ENCODE peak calls at places on chromosomes 12 and 14, in ten cellular contexts. One of them, this sample, is unnamed.

GRCh38 chr12:104299842-104300481 is 3.6 kb upstream of the EID3 start:
- DNase-seq in SIG-M5: no peak
- DNase-seq in neural crest cell: no peak
- DNase-seq in activated effector memory CD4-positive, alpha-beta T cell treated with Interleukin-2 at 50 U/mL for 16 hours: no peak
- DNase-seq in sigmoid colon: no peak
- DNase-seq in A549: no peak
- DNase-seq in lower leg skin: no peak
- DNase-seq in kidney glomerular epithelial cell: no peak
- DNase-seq in lower lobe of right lung: no peak
- DNase-seq in posterior vena cava: no peak
- DNase-seq in this sample: no peak

GRCh38 chr14:50311974-50312733 is at the start of the genes DMAC2L and L2HGDH:
- DNase-seq in lower leg skin: peak
- DNase-seq in activated effector memory CD4-positive, alpha-beta T cell treated with Interleukin-2 at 50 U/mL for 16 hours: peak
- DNase-seq in posterior vena cava: peak
- DNase-seq in lower lobe of right lung: peak
- DNase-seq in neural crest cell: peak
- DNase-seq in sigmoid colon: peak
- DNase-seq in kidney glomerular epithelial cell: peak
- DNase-seq in SIG-M5: peak
- DNase-seq in A549: peak
- DNase-seq in this sample: peak

GRCh38 chr14:59349154-59349772 is 115.9 kb downstream of the GPR135 start:
- DNase-seq in A549: no peak
- DNase-seq in sigmoid colon: no peak
- DNase-seq in posterior vena cava: no peak
- DNase-seq in activated effector memory CD4-positive, alpha-beta T cell treated with Interleukin-2 at 50 U/mL for 16 hours: no peak
- DNase-seq in lower leg skin: no peak
- DNase-seq in kidney glomerular epithelial cell: no peak
- DNase-seq in neural crest cell: no peak
- DNase-seq in lower lobe of right lung: no peak
- DNase-seq in SIG-M5: no peak
- DNase-seq in this sample: no peak

GRCh38 chr12:102182635-102183034 is 15.0 kb downstream of the PMCH start:
- DNase-seq in A549: no peak
- DNase-seq in activated effector memory CD4-positive, alpha-beta T cell treated with Interleukin-2 at 50 U/mL for 16 hours: no peak
- DNase-seq in kidney glomerular epithelial cell: no peak
- DNase-seq in lower leg skin: no peak
- DNase-seq in neural crest cell: no peak
- DNase-seq in sigmoid colon: no peak
- DNase-seq in lower lobe of right lung: no peak
- DNase-seq in posterior vena cava: no peak
- DNase-seq in SIG-M5: no peak
- DNase-seq in this sample: no peak

GRCh38 chr14:102592969-102593840 is 756 bp downstream of the RCOR1 start:
- DNase-seq in activated effector memory CD4-positive, alpha-beta T cell treated with Interleukin-2 at 50 U/mL for 16 hours: peak
- DNase-seq in neural crest cell: peak
- DNase-seq in lower leg skin: peak
- DNase-seq in lower lobe of right lung: peak
- DNase-seq in posterior vena cava: peak
- DNase-seq in SIG-M5: no peak
- DNase-seq in sigmoid colon: peak
- DNase-seq in kidney glomerular epithelial cell: no peak
- DNase-seq in A549: peak
- DNase-seq in this sample: no peak

GRCh38 chr12:19506497-19506896 is 67.2 kb downstream of the AEBP2 start:
- DNase-seq in neural crest cell: no peak
- DNase-seq in lower lobe of right lung: no peak
- DNase-seq in lower leg skin: no peak
- DNase-seq in sigmoid colon: no peak
- DNase-seq in SIG-M5: no peak
- DNase-seq in A549: no peak
- DNase-seq in posterior vena cava: no peak
- DNase-seq in activated effector memory CD4-positive, alpha-beta T cell treated with Interleukin-2 at 50 U/mL for 16 hours: no peak
- DNase-seq in kidney glomerular epithelial cell: no peak
- DNase-seq in this sample: no peak

GRCh38 chr12:55684761-55685370 is 22.8 kb downstream of the ITGA7 start:
- DNase-seq in lower leg skin: no peak
- DNase-seq in neural crest cell: no peak
- DNase-seq in A549: no peak
- DNase-seq in posterior vena cava: peak
- DNase-seq in kidney glomerular epithelial cell: no peak
- DNase-seq in sigmoid colon: peak
- DNase-seq in lower lobe of right lung: no peak
- DNase-seq in activated effector memory CD4-positive, alpha-beta T cell treated with Interleukin-2 at 50 U/mL for 16 hours: no peak
- DNase-seq in SIG-M5: no peak
- DNase-seq in this sample: no peak

GRCh38 chr12:72493390-72493789 is 221.2 kb downstream of the TRHDE start:
- DNase-seq in lower leg skin: no peak
- DNase-seq in kidney glomerular epithelial cell: no peak
- DNase-seq in sigmoid colon: no peak
- DNase-seq in posterior vena cava: no peak
- DNase-seq in SIG-M5: no peak
- DNase-seq in A549: no peak
- DNase-seq in activated effector memory CD4-positive, alpha-beta T cell treated with Interleukin-2 at 50 U/mL for 16 hours: no peak
- DNase-seq in neural crest cell: no peak
- DNase-seq in lower lobe of right lung: no peak
- DNase-seq in this sample: no peak

GRCh38 chr12:51590347-51591019 is 550 bp upstream of the SCN8A start:
- DNase-seq in activated effector memory CD4-positive, alpha-beta T cell treated with Interleukin-2 at 50 U/mL for 16 hours: peak
- DNase-seq in lower lobe of right lung: peak
- DNase-seq in lower leg skin: no peak
- DNase-seq in SIG-M5: peak
- DNase-seq in sigmoid colon: no peak
- DNase-seq in posterior vena cava: peak
- DNase-seq in A549: peak
- DNase-seq in kidney glomerular epithelial cell: peak
- DNase-seq in neural crest cell: peak
- DNase-seq in this sample: peak

GRCh38 chr14:96131836-96132235 is 72.8 kb upstream of the BDKRB2 start:
- DNase-seq in activated effector memory CD4-positive, alpha-beta T cell treated with Interleukin-2 at 50 U/mL for 16 hours: no peak
- DNase-seq in posterior vena cava: no peak
- DNase-seq in A549: no peak
- DNase-seq in kidney glomerular epithelial cell: no peak
- DNase-seq in SIG-M5: no peak
- DNase-seq in lower leg skin: no peak
- DNase-seq in lower lobe of right lung: no peak
- DNase-seq in neural crest cell: no peak
- DNase-seq in sigmoid colon: no peak
- DNase-seq in this sample: no peak

GRCh38 chr12:31117203-31118011 is 43.7 kb downstream of the DDX11 start:
- DNase-seq in activated effector memory CD4-positive, alpha-beta T cell treated with Interleukin-2 at 50 U/mL for 16 hours: peak
- DNase-seq in sigmoid colon: no peak
- DNase-seq in A549: peak
- DNase-seq in lower leg skin: no peak
- DNase-seq in neural crest cell: peak
- DNase-seq in kidney glomerular epithelial cell: no peak
- DNase-seq in SIG-M5: no peak
- DNase-seq in lower lobe of right lung: no peak
- DNase-seq in posterior vena cava: no peak
- DNase-seq in this sample: no peak

GRCh38 chr14:85466678-85467077 is 63.3 kb upstream of the FLRT2 start:
- DNase-seq in lower leg skin: no peak
- DNase-seq in lower lobe of right lung: no peak
- DNase-seq in A549: no peak
- DNase-seq in activated effector memory CD4-positive, alpha-beta T cell treated with Interleukin-2 at 50 U/mL for 16 hours: no peak
- DNase-seq in kidney glomerular epithelial cell: no peak
- DNase-seq in posterior vena cava: no peak
- DNase-seq in SIG-M5: no peak
- DNase-seq in sigmoid colon: no peak
- DNase-seq in neural crest cell: no peak
- DNase-seq in this sample: no peak

GRCh38 chr12:15627995-15628945 is 160.9 kb downstream of the EPS8 start:
- DNase-seq in activated effector memory CD4-positive, alpha-beta T cell treated with Interleukin-2 at 50 U/mL for 16 hours: no peak
- DNase-seq in lower leg skin: no peak
- DNase-seq in kidney glomerular epithelial cell: no peak
- DNase-seq in sigmoid colon: no peak
- DNase-seq in posterior vena cava: no peak
- DNase-seq in neural crest cell: no peak
- DNase-seq in lower lobe of right lung: no peak
- DNase-seq in SIG-M5: no peak
- DNase-seq in A549: no peak
- DNase-seq in this sample: no peak

GRCh38 chr14:67932708-67933107 is 113.1 kb downstream of the RAD51B start:
- DNase-seq in neural crest cell: no peak
- DNase-seq in kidney glomerular epithelial cell: no peak
- DNase-seq in SIG-M5: no peak
- DNase-seq in lower leg skin: no peak
- DNase-seq in lower lobe of right lung: no peak
- DNase-seq in activated effector memory CD4-positive, alpha-beta T cell treated with Interleukin-2 at 50 U/mL for 16 hours: no peak
- DNase-seq in A549: no peak
- DNase-seq in posterior vena cava: no peak
- DNase-seq in sigmoid colon: no peak
- DNase-seq in this sample: no peak

GRCh38 chr12:52865090-52865944 is 16.5 kb upstream of the KRT78 start:
- DNase-seq in SIG-M5: no peak
- DNase-seq in posterior vena cava: peak
- DNase-seq in sigmoid colon: no peak
- DNase-seq in A549: peak
- DNase-seq in kidney glomerular epithelial cell: peak
- DNase-seq in lower lobe of right lung: peak
- DNase-seq in activated effector memory CD4-positive, alpha-beta T cell treated with Interleukin-2 at 50 U/mL for 16 hours: no peak
- DNase-seq in lower leg skin: peak
- DNase-seq in neural crest cell: peak
- DNase-seq in this sample: peak

GRCh38 chr14:104291123-104292000 is 153.0 kb downstream of the KIF26A start:
- DNase-seq in activated effector memory CD4-positive, alpha-beta T cell treated with Interleukin-2 at 50 U/mL for 16 hours: no peak
- DNase-seq in kidney glomerular epithelial cell: no peak
- DNase-seq in A549: no peak
- DNase-seq in sigmoid colon: peak
- DNase-seq in neural crest cell: no peak
- DNase-seq in SIG-M5: no peak
- DNase-seq in posterior vena cava: peak
- DNase-seq in lower lobe of right lung: peak
- DNase-seq in lower leg skin: no peak
- DNase-seq in this sample: no peak

GRCh38 chr12:96862326-96862725 is 44.7 kb upstream of the NEDD1 start:
- DNase-seq in kidney glomerular epithelial cell: no peak
- DNase-seq in lower lobe of right lung: no peak
- DNase-seq in neural crest cell: no peak
- DNase-seq in posterior vena cava: no peak
- DNase-seq in activated effector memory CD4-positive, alpha-beta T cell treated with Interleukin-2 at 50 U/mL for 16 hours: no peak
- DNase-seq in lower leg skin: no peak
- DNase-seq in A549: no peak
- DNase-seq in sigmoid colon: no peak
- DNase-seq in SIG-M5: no peak
- DNase-seq in this sample: no peak

GRCh38 chr14:32559048-32559447 is 229.9 kb downstream of the AKAP6 start:
- DNase-seq in activated effector memory CD4-positive, alpha-beta T cell treated with Interleukin-2 at 50 U/mL for 16 hours: no peak
- DNase-seq in lower lobe of right lung: no peak
- DNase-seq in lower leg skin: no peak
- DNase-seq in A549: no peak
- DNase-seq in sigmoid colon: no peak
- DNase-seq in kidney glomerular epithelial cell: peak
- DNase-seq in SIG-M5: no peak
- DNase-seq in neural crest cell: no peak
- DNase-seq in posterior vena cava: no peak
- DNase-seq in this sample: no peak

GRCh38 chr14:55684956-55685584 is 105.1 kb downstream of the KTN1 start:
- DNase-seq in kidney glomerular epithelial cell: no peak
- DNase-seq in lower leg skin: no peak
- DNase-seq in lower lobe of right lung: no peak
- DNase-seq in SIG-M5: no peak
- DNase-seq in posterior vena cava: no peak
- DNase-seq in A549: no peak
- DNase-seq in neural crest cell: no peak
- DNase-seq in activated effector memory CD4-positive, alpha-beta T cell treated with Interleukin-2 at 50 U/mL for 16 hours: no peak
- DNase-seq in sigmoid colon: no peak
- DNase-seq in this sample: no peak

GRCh38 chr12:13179159-13180074 is 17.1 kb upstream of the EMP1 start:
- DNase-seq in lower lobe of right lung: peak
- DNase-seq in sigmoid colon: peak
- DNase-seq in SIG-M5: no peak
- DNase-seq in posterior vena cava: peak
- DNase-seq in kidney glomerular epithelial cell: peak
- DNase-seq in activated effector memory CD4-positive, alpha-beta T cell treated with Interleukin-2 at 50 U/mL for 16 hours: peak
- DNase-seq in A549: peak
- DNase-seq in lower leg skin: no peak
- DNase-seq in neural crest cell: no peak
- DNase-seq in this sample: no peak

GRCh38 chr14:93986972-93987371 is 10.1 kb upstream of the CCDC197 start:
- DNase-seq in SIG-M5: no peak
- DNase-seq in activated effector memory CD4-positive, alpha-beta T cell treated with Interleukin-2 at 50 U/mL for 16 hours: no peak
- DNase-seq in posterior vena cava: no peak
- DNase-seq in kidney glomerular epithelial cell: no peak
- DNase-seq in lower lobe of right lung: no peak
- DNase-seq in sigmoid colon: no peak
- DNase-seq in A549: no peak
- DNase-seq in neural crest cell: no peak
- DNase-seq in lower leg skin: no peak
- DNase-seq in this sample: no peak

GRCh38 chr14:94654071-94654974 is 42.1 kb downstream of the SERPINA3 start:
- DNase-seq in lower leg skin: no peak
- DNase-seq in posterior vena cava: no peak
- DNase-seq in SIG-M5: no peak
- DNase-seq in A549: no peak
- DNase-seq in activated effector memory CD4-positive, alpha-beta T cell treated with Interleukin-2 at 50 U/mL for 16 hours: no peak
- DNase-seq in neural crest cell: no peak
- DNase-seq in lower lobe of right lung: no peak
- DNase-seq in sigmoid colon: peak
- DNase-seq in kidney glomerular epithelial cell: no peak
- DNase-seq in this sample: no peak

GRCh38 chr14:97848351-97848980 is 1051.3 kb downstream of the VRK1 start:
- DNase-seq in posterior vena cava: no peak
- DNase-seq in kidney glomerular epithelial cell: no peak
- DNase-seq in lower leg skin: no peak
- DNase-seq in lower lobe of right lung: no peak
- DNase-seq in SIG-M5: no peak
- DNase-seq in sigmoid colon: no peak
- DNase-seq in neural crest cell: peak
- DNase-seq in activated effector memory CD4-positive, alpha-beta T cell treated with Interleukin-2 at 50 U/mL for 16 hours: no peak
- DNase-seq in A549: no peak
- DNase-seq in this sample: no peak

GRCh38 chr12:104055686-104056388 is 5.8 kb upstream of the GLT8D2 start:
- DNase-seq in lower leg skin: no peak
- DNase-seq in activated effector memory CD4-positive, alpha-beta T cell treated with Interleukin-2 at 50 U/mL for 16 hours: no peak
- DNase-seq in kidney glomerular epithelial cell: no peak
- DNase-seq in SIG-M5: no peak
- DNase-seq in lower lobe of right lung: peak
- DNase-seq in A549: no peak
- DNase-seq in posterior vena cava: no peak
- DNase-seq in neural crest cell: no peak
- DNase-seq in sigmoid colon: peak
- DNase-seq in this sample: no peak

GRCh38 chr12:82695531-82695930 is 8.8 kb downstream of the TMTC2 start:
- DNase-seq in lower lobe of right lung: no peak
- DNase-seq in sigmoid colon: no peak
- DNase-seq in activated effector memory CD4-positive, alpha-beta T cell treated with Interleukin-2 at 50 U/mL for 16 hours: no peak
- DNase-seq in posterior vena cava: no peak
- DNase-seq in lower leg skin: no peak
- DNase-seq in neural crest cell: no peak
- DNase-seq in kidney glomerular epithelial cell: no peak
- DNase-seq in SIG-M5: no peak
- DNase-seq in A549: no peak
- DNase-seq in this sample: no peak

GRCh38 chr12:27260746-27261145 is 16.7 kb downstream of the STK38L start:
- DNase-seq in activated effector memory CD4-positive, alpha-beta T cell treated with Interleukin-2 at 50 U/mL for 16 hours: no peak
- DNase-seq in lower lobe of right lung: no peak
- DNase-seq in kidney glomerular epithelial cell: no peak
- DNase-seq in posterior vena cava: no peak
- DNase-seq in SIG-M5: no peak
- DNase-seq in sigmoid colon: no peak
- DNase-seq in lower leg skin: no peak
- DNase-seq in neural crest cell: no peak
- DNase-seq in A549: no peak
- DNase-seq in this sample: no peak

GRCh38 chr12:10341892-10342509 is 34.3 kb downstream of the KLRD1 start:
- DNase-seq in A549: no peak
- DNase-seq in neural crest cell: no peak
- DNase-seq in lower lobe of right lung: no peak
- DNase-seq in sigmoid colon: no peak
- DNase-seq in SIG-M5: peak
- DNase-seq in kidney glomerular epithelial cell: no peak
- DNase-seq in posterior vena cava: no peak
- DNase-seq in lower leg skin: no peak
- DNase-seq in activated effector memory CD4-positive, alpha-beta T cell treated with Interleukin-2 at 50 U/mL for 16 hours: no peak
- DNase-seq in this sample: no peak

GRCh38 chr14:56760164-56760914 is 49.9 kb downstream of the OTX2 start:
- DNase-seq in sigmoid colon: no peak
- DNase-seq in lower lobe of right lung: no peak
- DNase-seq in kidney glomerular epithelial cell: no peak
- DNase-seq in posterior vena cava: no peak
- DNase-seq in lower leg skin: no peak
- DNase-seq in neural crest cell: no peak
- DNase-seq in A549: no peak
- DNase-seq in activated effector memory CD4-positive, alpha-beta T cell treated with Interleukin-2 at 50 U/mL for 16 hours: no peak
- DNase-seq in SIG-M5: no peak
- DNase-seq in this sample: no peak